ENCODE peak calls at places on chromosome 13, in four cellular contexts. One of them, this sample, is unnamed.

GRCh38 chr13:41458939-41459753 is 1.8 kb downstream of the RGCC start:
- DNase-seq in brain microvascular endothelial cell: peak
- DNase-seq in IMR-90: peak
- DNase-seq in GM13977: peak
- DNase-seq in this sample: no peak

GRCh38 chr13:104008571-104009435 is 942.6 kb upstream of the SLC10A2 start:
- DNase-seq in IMR-90: peak
- DNase-seq in brain microvascular endothelial cell: peak
- DNase-seq in GM13977: no peak
- DNase-seq in this sample: no peak

GRCh38 chr13:100392709-100393630 is 195.6 kb downstream of the GGACT start:
- DNase-seq in brain microvascular endothelial cell: peak
- DNase-seq in IMR-90: peak
- DNase-seq in GM13977: peak
- DNase-seq in this sample: peak

GRCh38 chr13:97753942-97754670 is 199.4 kb upstream of the IPO5 start:
- DNase-seq in brain microvascular endothelial cell: no peak
- DNase-seq in IMR-90: no peak
- DNase-seq in GM13977: no peak
- DNase-seq in this sample: no peak

GRCh38 chr13:49996951-49997895 is at the start of gene TRIM13:
- DNase-seq in IMR-90: peak
- DNase-seq in brain microvascular endothelial cell: peak
- DNase-seq in GM13977: peak
- DNase-seq in this sample: no peak

GRCh38 chr13:32881792-32882175 is 134.4 kb upstream of the KL start:
- DNase-seq in GM13977: no peak
- DNase-seq in brain microvascular endothelial cell: no peak
- DNase-seq in IMR-90: no peak
- DNase-seq in this sample: no peak

GRCh38 chr13:53138369-53139036 is 109.9 kb downstream of the OLFM4 start:
- DNase-seq in GM13977: no peak
- DNase-seq in brain microvascular endothelial cell: peak
- DNase-seq in IMR-90: peak
- DNase-seq in this sample: no peak

GRCh38 chr13:43005460-43006236 is 13.6 kb upstream of the EPSTI1 start:
- DNase-seq in IMR-90: peak
- DNase-seq in brain microvascular endothelial cell: no peak
- DNase-seq in GM13977: no peak
- DNase-seq in this sample: no peak

GRCh38 chr13:114099191-114099590 is 33.2 kb downstream of the RASA3 start:
- DNase-seq in GM13977: peak
- DNase-seq in brain microvascular endothelial cell: peak
- DNase-seq in IMR-90: peak
- DNase-seq in this sample: no peak

GRCh38 chr13:19646062-19646461 is 12.6 kb downstream of the MPHOSPH8 start:
- DNase-seq in brain microvascular endothelial cell: no peak
- DNase-seq in IMR-90: no peak
- DNase-seq in GM13977: no peak
- DNase-seq in this sample: no peak

GRCh38 chr13:111315347-111315995 is 5.0 kb upstream of the TEX29 start:
- DNase-seq in IMR-90: no peak
- DNase-seq in brain microvascular endothelial cell: no peak
- DNase-seq in GM13977: no peak
- DNase-seq in this sample: no peak

GRCh38 chr13:25352230-25352629 is 19.5 kb upstream of the ATP8A2 start:
- DNase-seq in brain microvascular endothelial cell: no peak
- DNase-seq in GM13977: no peak
- DNase-seq in IMR-90: no peak
- DNase-seq in this sample: no peak

GRCh38 chr13:110249326-110249725 is 57.6 kb downstream of the COL4A1 start:
- DNase-seq in brain microvascular endothelial cell: no peak
- DNase-seq in GM13977: no peak
- DNase-seq in IMR-90: no peak
- DNase-seq in this sample: no peak

GRCh38 chr13:49524740-49525501 is 29.2 kb downstream of the PHF11 start:
- DNase-seq in IMR-90: no peak
- DNase-seq in brain microvascular endothelial cell: no peak
- DNase-seq in GM13977: no peak
- DNase-seq in this sample: no peak

GRCh38 chr13:111880185-111880584 is 186.8 kb upstream of the SOX1 start:
- DNase-seq in brain microvascular endothelial cell: no peak
- DNase-seq in GM13977: no peak
- DNase-seq in IMR-90: no peak
- DNase-seq in this sample: no peak

GRCh38 chr13:110380359-110381028 is 73.4 kb downstream of the COL4A2 start:
- DNase-seq in IMR-90: peak
- DNase-seq in brain microvascular endothelial cell: peak
- DNase-seq in GM13977: no peak
- DNase-seq in this sample: no peak

GRCh38 chr13:39840201-39840600 is 184.7 kb downstream of the COG6 start:
- DNase-seq in brain microvascular endothelial cell: peak
- DNase-seq in GM13977: no peak
- DNase-seq in IMR-90: no peak
- DNase-seq in this sample: no peak

GRCh38 chr13:99087954-99088491 is 110.2 kb upstream of the DOCK9 start:
- DNase-seq in IMR-90: no peak
- DNase-seq in GM13977: no peak
- DNase-seq in brain microvascular endothelial cell: no peak
- DNase-seq in this sample: no peak

GRCh38 chr13:41696163-41697003 is 239.0 kb downstream of the RGCC start:
- DNase-seq in GM13977: no peak
- DNase-seq in IMR-90: peak
- DNase-seq in brain microvascular endothelial cell: peak
- DNase-seq in this sample: peak

GRCh38 chr13:26377038-26377437 is 123.1 kb downstream of the CDK8 start:
- DNase-seq in IMR-90: peak
- DNase-seq in brain microvascular endothelial cell: peak
- DNase-seq in GM13977: no peak
- DNase-seq in this sample: no peak

GRCh38 chr13:100954430-100955361 is 280.1 kb upstream of the TMTC4 start:
- DNase-seq in brain microvascular endothelial cell: peak
- DNase-seq in GM13977: no peak
- DNase-seq in IMR-90: peak
- DNase-seq in this sample: no peak

GRCh38 chr13:34941835-34942731 is at the start of gene NBEA:
- DNase-seq in GM13977: peak
- DNase-seq in IMR-90: peak
- DNase-seq in brain microvascular endothelial cell: peak
- DNase-seq in this sample: no peak

GRCh38 chr13:101049166-101049850 is 367.0 kb downstream of the NALCN start:
- DNase-seq in brain microvascular endothelial cell: no peak
- DNase-seq in IMR-90: no peak
- DNase-seq in GM13977: no peak
- DNase-seq in this sample: no peak

GRCh38 chr13:43232144-43232840 is 208.9 kb downstream of the DNAJC15 start:
- DNase-seq in GM13977: no peak
- DNase-seq in brain microvascular endothelial cell: no peak
- DNase-seq in IMR-90: no peak
- DNase-seq in this sample: no peak

GRCh38 chr13:45122941-45123340 is 2.6 kb downstream of the GTF2F2 start:
- DNase-seq in IMR-90: no peak
- DNase-seq in GM13977: no peak
- DNase-seq in brain microvascular endothelial cell: no peak
- DNase-seq in this sample: no peak

GRCh38 chr13:92463134-92463533 is 763.5 kb upstream of the GPC6 start:
- DNase-seq in IMR-90: no peak
- DNase-seq in GM13977: no peak
- DNase-seq in brain microvascular endothelial cell: no peak
- DNase-seq in this sample: no peak

This sample was measured in Panc1.